ENCODE peak calls at places on chromosomes 5 and 9, in nine cellular contexts. A, B, W, V, D, Q, U, N and M are unnamed samples.
A peak's percentile ranks its signal among the peaks of the same experiment; 100 is the strongest.

GRCh38 chr9:136362450-136362784 is 1.1 kb downstream of the DNLZ start:
- DNase-seq in U (no peak), B (no peak), Q (peak; percentile 20), D (no peak), N (no peak), W (no peak), V (no peak), A (no peak), M (no peak)

GRCh38 chr5:103541114-103541513 is 21.5 kb downstream of the NUDT12 start:
- DNase-seq in N (no peak), W (no peak), D (no peak), A (no peak), B (no peak), V (no peak), Q (no peak), U (no peak), M (no peak)

GRCh38 chr5:67255881-67256280 is 59.3 kb upstream of the CD180 start:
- DNase-seq in Q (no peak), N (no peak), V (no peak), B (no peak), D (no peak), U (no peak), W (no peak), A (peak; percentile 66), M (no peak)

GRCh38 chr5:156414381-156414780 is 87.4 kb downstream of the SGCD start:
- DNase-seq in Q (no peak), U (no peak), W (no peak), B (no peak), D (no peak), A (peak; percentile 15), V (no peak), N (no peak), M (no peak)

GRCh38 chr5:158056426-158056825 is 197.5 kb upstream of the CLINT1 start:
- DNase-seq in W (no peak), Q (peak; percentile 15), V (no peak), N (no peak), D (no peak), U (no peak), A (peak; percentile 13), B (no peak), M (no peak)

GRCh38 chr5:79983618-79984017 is 7.4 kb downstream of the MTX3 start:
- DNase-seq in W (no peak), N (no peak), A (no peak), B (no peak), D (no peak), Q (no peak), V (no peak), U (no peak), M (no peak)

GRCh38 chr9:129735546-129735945 is 17.3 kb downstream of the PTGES start:
- DNase-seq in B (no peak), U (no peak), D (no peak), N (no peak), Q (no peak), V (no peak), A (no peak), W (no peak), M (no peak)

GRCh38 chr5:42985129-42986037 is 54.7 kb downstream of the ANXA2R start:
- DNase-seq in U (no peak), N (no peak), A (peak; percentile 86), B (no peak), W (no peak), Q (peak; percentile 81), V (no peak), D (no peak), M (no peak)

GRCh38 chr5:39360483-39361071 is 3.7 kb downstream of the C9 start:
- DNase-seq in W (no peak), Q (peak; percentile 52), N (no peak), A (no peak), D (no peak), U (no peak), B (no peak), V (no peak), M (no peak)

GRCh38 chr5:1526151-1526631 is 2.4 kb upstream of the LPCAT1 start:
- DNase-seq in Q (no peak), D (peak; percentile 12), B (no peak), U (peak; percentile 44), N (no peak), V (peak; percentile 54), W (peak; percentile 35), A (no peak), M (peak; percentile 30)

GRCh38 chr5:78855026-78855425 is 130.1 kb downstream of the ARSB start:
- DNase-seq in U (no peak), V (no peak), W (no peak), A (no peak), B (no peak), Q (no peak), N (no peak), D (no peak), M (no peak)

GRCh38 chr5:55868846-55869245 is 17.7 kb downstream of the IL31RA start:
- DNase-seq in N (no peak), B (peak; percentile 19), V (no peak), W (no peak), U (no peak), D (no peak), A (peak; percentile 96), Q (peak; percentile 95), M (no peak)

GRCh38 chr5:174877987-174878386 is 153.6 kb downstream of the MSX2 start:
- DNase-seq in W (no peak), Q (no peak), A (no peak), V (no peak), D (no peak), U (no peak), N (no peak), B (no peak), M (no peak)

GRCh38 chr5:1974081-1974480 is 91.4 kb upstream of the IRX4 start:
- DNase-seq in D (no peak), A (no peak), N (no peak), W (no peak), U (no peak), B (no peak), Q (no peak), V (no peak), M (no peak)

GRCh38 chr5:103340717-103341397 is 82.3 kb downstream of the MACIR start:
- DNase-seq in N (no peak), D (no peak), Q (peak; percentile 21), A (peak; percentile 60), U (no peak), V (no peak), W (no peak), B (peak; percentile 5), M (no peak)

GRCh38 chr5:172479034-172479783 is 24.9 kb upstream of the SH3PXD2B start:
- DNase-seq in Q (peak; percentile 89), B (peak; percentile 86), N (peak; percentile 75), A (peak; percentile 94), U (peak; percentile 94), D (peak; percentile 82), W (peak; percentile 82), V (peak; percentile 91), M (peak; percentile 48)

GRCh38 chr9:81737871-81738507 is 48.6 kb upstream of the TLE1 start:
- DNase-seq in Q (peak; percentile 89), W (no peak), V (peak; percentile 64), U (no peak), B (no peak), D (peak; percentile 37), A (peak; percentile 79), N (no peak), M (no peak)

GRCh38 chr9:21334603-21334968 is 618 bp downstream of the KLHL9 start:
- DNase-seq in W (no peak), D (no peak), B (no peak), A (peak; percentile 39), N (no peak), U (no peak), V (no peak), Q (peak; percentile 42), M (peak; percentile 2)

GRCh38 chr5:96220610-96221390 is 212.2 kb downstream of the PCSK1 start:
- DNase-seq in B (no peak), Q (peak; percentile 79), D (no peak), W (no peak), V (no peak), U (no peak), N (no peak), A (peak; percentile 72), M (no peak)

DNA sequence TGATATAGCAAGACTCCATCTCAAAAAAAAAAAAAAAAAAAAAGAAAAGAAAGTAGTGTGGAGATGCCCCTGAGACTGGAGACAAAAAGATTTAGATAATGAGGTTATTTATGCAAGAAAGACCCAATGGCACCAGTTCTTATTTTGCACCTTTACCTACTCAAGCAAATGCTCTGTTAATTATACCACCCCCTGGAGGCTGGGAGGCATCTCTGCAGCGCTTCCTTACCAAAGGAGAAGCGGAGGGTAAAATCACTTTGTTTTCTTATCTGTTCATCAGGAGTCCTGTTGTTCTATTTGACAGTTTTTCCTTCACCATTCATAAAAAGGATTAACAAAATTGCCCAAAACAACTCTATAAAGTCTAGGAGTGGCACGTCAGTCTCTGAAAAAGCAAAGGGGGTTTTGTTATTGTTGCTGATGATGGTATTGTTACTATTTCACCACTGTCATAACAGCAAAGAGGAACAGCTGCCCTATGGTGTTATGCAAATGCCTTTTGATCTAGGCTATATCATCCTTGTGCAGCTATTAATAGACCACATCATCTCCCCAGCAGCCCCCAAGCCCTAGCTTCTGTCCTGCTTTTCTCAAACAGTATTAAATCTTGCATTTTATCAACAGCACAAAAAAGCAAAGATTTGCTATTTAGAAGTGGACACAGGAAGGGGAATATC is 174.0 kb downstream of the PALM2AKAP2 start:
- DNase-seq in B (no peak), A (no peak), N (no peak), Q (no peak), D (no peak), V (no peak), U (no peak), W (no peak), M (no peak)
- TF ChIP-seq CTCF in B (peak; percentile 17), A (peak; percentile 40), N (no peak), Q (no peak), D (no peak), V (no peak), U (no peak), W (no peak), M (no peak)

GRCh38 chr5:10760976-10761841 is at the start of gene DAP:
- DNase-seq in Q (peak; percentile 83), B (peak; percentile 94), V (peak; percentile 84), A (peak; percentile 91), U (peak; percentile 91), N (peak; percentile 86), W (peak; percentile 91), D (peak; percentile 77), M (peak; percentile 90)
- TF ChIP-seq CTCF in Q (no peak), B (no peak), V (no peak), A (no peak), U (no peak), N (no peak), W (no peak), D (no peak), M (no peak)

GRCh38 chr5:109688999-109689739 is 558 bp upstream of the MAN2A1 start:
- DNase-seq in B (peak; percentile 94), D (peak; percentile 74), A (peak; percentile 92), N (peak; percentile 71), W (peak; percentile 92), U (peak; percentile 92), Q (peak; percentile 79), V (peak; percentile 82), M (peak; percentile 51)
- TF ChIP-seq CTCF in B (no peak), D (peak; percentile 12), A (peak; percentile 18), N (no peak), W (no peak), U (no peak), Q (peak; percentile 8), V (no peak), M (no peak)

DNA sequence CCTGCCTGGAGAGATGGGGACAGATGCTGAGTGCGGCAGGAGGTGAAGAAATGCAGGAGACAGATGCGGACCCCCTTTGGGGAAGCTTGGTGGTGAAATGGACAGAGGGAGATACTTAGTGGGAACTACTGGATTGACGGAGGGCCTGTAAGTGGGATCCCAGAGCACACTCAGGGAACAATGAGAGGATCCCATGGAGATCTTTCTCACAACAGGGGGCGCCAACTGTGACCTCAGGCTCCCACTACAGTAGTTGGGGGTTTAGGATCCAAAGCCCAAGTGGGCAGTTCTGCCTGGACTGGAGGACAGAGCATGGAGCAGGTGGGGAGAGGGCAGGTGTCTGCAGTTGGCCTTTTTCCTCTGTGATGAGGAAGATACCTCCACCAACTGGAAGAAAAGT is 3.4 kb downstream of the DPM2 start:
- DNase-seq in D (no peak), B (no peak), N (no peak), V (no peak), Q (no peak), A (no peak), W (no peak), U (no peak), M (no peak)
- TF ChIP-seq CTCF in D (no peak), B (peak; percentile 30), N (no peak), V (no peak), Q (no peak), A (no peak), W (no peak), U (no peak), M (no peak)